ENCODE peak calls at places on chromosomes 1 and 21, in six cellular contexts. Q is left ventricle myocardium inferior; O is IMR-90; M is coronary artery; I is naive thymus-derived CD4-positive, alpha-beta T cell; V is cardiac muscle cell. L is an unnamed sample.

GRCh38 chr1:43711524-43712386 is 4.4 kb downstream of the ST3GAL3 start:
- DNase-seq in Q (no peak), O (peak), M (no peak), I (no peak), V (no peak), L (no peak)

GRCh38 chr1:205580140-205580922 is 51.5 kb downstream of the ELK4 start:
- DNase-seq in Q (no peak), O (no peak), M (no peak), I (no peak), V (no peak), L (no peak)

GRCh38 chr1:92784051-92784638 is 763 bp downstream of the EVI5 start:
- DNase-seq in Q (no peak), O (peak), M (no peak), I (peak), V (peak), L (peak)

GRCh38 chr21:45964649-45965048 is 16.9 kb upstream of the COL6A1 start:
- DNase-seq in Q (no peak), O (no peak), M (no peak), I (no peak), V (no peak), L (no peak)

GRCh38 chr1:41608242-41608641 is 123.8 kb upstream of the EDN2 start:
- DNase-seq in Q (no peak), O (peak), M (no peak), I (no peak), V (no peak), L (no peak)

GRCh38 chr21:46418265-46418946 is 40.3 kb upstream of the DIP2A start:
- DNase-seq in Q (no peak), O (no peak), M (no peak), I (no peak), V (no peak), L (peak)

GRCh38 chr1:23556661-23557470 is 2.4 kb downstream of the ID3 start:
- DNase-seq in Q (no peak), O (peak), M (no peak), I (no peak), V (peak), L (no peak)

GRCh38 chr1:38027201-38028104 is 14.9 kb downstream of the UTP11 start:
- DNase-seq in Q (no peak), O (no peak), M (no peak), I (no peak), V (no peak), L (peak)

GRCh38 chr1:24586970-24587820 is 31.3 kb downstream of the NCMAP start:
- DNase-seq in Q (no peak), O (peak), M (no peak), I (peak), V (peak), L (no peak)

GRCh38 chr1:210250998-210251679 is 18.5 kb downstream of the SERTAD4 start:
- DNase-seq in Q (peak), O (no peak), M (no peak), I (no peak), V (peak), L (peak)

GRCh38 chr1:215276582-215276981 is 194.0 kb downstream of the KCNK2 start:
- DNase-seq in Q (no peak), O (no peak), M (no peak), I (no peak), V (peak), L (no peak)

GRCh38 chr1:61605607-61606321 is 119.2 kb downstream of the TM2D1 start:
- DNase-seq in Q (no peak), O (peak), M (no peak), I (no peak), V (no peak), L (no peak)

GRCh38 chr1:20785907-20786309 is 1.2 kb downstream of the HP1BP3 start:
- DNase-seq in Q (no peak), O (no peak), M (no peak), I (no peak), V (no peak), L (no peak)

GRCh38 chr1:16151200-16151708 is 4.6 kb downstream of the EPHA2 start:
- DNase-seq in Q (no peak), O (peak), M (no peak), I (no peak), V (peak), L (no peak)

GRCh38 chr21:27756191-27756590 is 789.3 kb upstream of the ADAMTS5 start:
- DNase-seq in Q (no peak), O (no peak), M (no peak), I (no peak), V (no peak), L (no peak)

GRCh38 chr1:10178602-10179407 is 31.6 kb upstream of the KIF1B start:
- DNase-seq in Q (no peak), O (no peak), M (no peak), I (no peak), V (no peak), L (no peak)

GRCh38 chr1:231357831-231358354 is 19.8 kb downstream of the SPRTN start:
- DNase-seq in Q (no peak), O (peak), M (no peak), I (peak), V (peak), L (no peak)

GRCh38 chr21:46154155-46154954 is 1.0 kb downstream of the FTCD start:
- DNase-seq in Q (no peak), O (no peak), M (peak), I (no peak), V (no peak), L (peak)

GRCh38 chr1:3242408-3243270 is 173.6 kb downstream of the PRDM16 start:
- DNase-seq in Q (no peak), O (no peak), M (no peak), I (no peak), V (no peak), L (no peak)

GRCh38 chr1:218468707-218469106 is 123.6 kb downstream of the TGFB2 start:
- DNase-seq in Q (no peak), O (no peak), M (no peak), I (no peak), V (no peak), L (no peak)

GRCh38 chr1:34178072-34178471 is 1.4 kb downstream of the C1orf94 start:
- DNase-seq in Q (no peak), O (no peak), M (no peak), I (no peak), V (peak), L (no peak)

GRCh38 chr21:44574457-44575306 is 1.2 kb downstream of the KRTAP10-4 start:
- DNase-seq in Q (no peak), O (no peak), M (no peak), I (no peak), V (no peak), L (peak)

GRCh38 chr1:29550119-29550841 is 314.0 kb downstream of the PTPRU start:
- DNase-seq in Q (no peak), O (no peak), M (peak), I (no peak), V (peak), L (peak)

GRCh38 chr1:156246762-156247459 is 945 bp downstream of the PAQR6 start:
- DNase-seq in Q (no peak), O (no peak), M (no peak), I (no peak), V (no peak), L (no peak)

GRCh38 chr21:26443291-26443690 is 129.8 kb downstream of the CYYR1 start:
- DNase-seq in Q (no peak), O (no peak), M (no peak), I (no peak), V (no peak), L (no peak)

GRCh38 chr1:236568285-236568894 is 35.9 kb downstream of the HEATR1 start:
- DNase-seq in Q (no peak), O (peak), M (no peak), I (no peak), V (no peak), L (no peak)

GRCh38 chr1:22261580-22261979 is 118.7 kb upstream of the WNT4 start:
- DNase-seq in Q (no peak), O (no peak), M (no peak), I (no peak), V (no peak), L (no peak)

GRCh38 chr1:120179420-120180348 is 3.4 kb upstream of the SEC22B start:
- DNase-seq in Q (no peak), O (peak), M (peak), I (no peak), V (peak), L (no peak)

GRCh38 chr1:6510493-6510892 is 19.0 kb upstream of the PLEKHG5 start:
- DNase-seq in Q (no peak), O (no peak), M (no peak), I (no peak), V (no peak), L (no peak)

GRCh38 chr1:62271932-62272728 is 47.1 kb downstream of the KANK4 start:
- DNase-seq in Q (no peak), O (no peak), M (no peak), I (peak), V (no peak), L (no peak)

GRCh38 chr1:217539510-217539909 is 91.4 kb downstream of the GPATCH2 start:
- DNase-seq in Q (no peak), O (no peak), M (no peak), I (no peak), V (no peak), L (no peak)

GRCh38 chr1:184906771-184907170 is 67.5 kb downstream of the NIBAN1 start:
- DNase-seq in Q (no peak), O (peak), M (no peak), I (no peak), V (no peak), L (no peak)

GRCh38 chr1:112388436-112388835 is 7.6 kb upstream of the CTTNBP2NL start:
- DNase-seq in Q (no peak), O (peak), M (no peak), I (no peak), V (no peak), L (no peak)

GRCh38 chr1:12083766-12084165 is 20.7 kb downstream of the TNFRSF8 start:
- DNase-seq in Q (no peak), O (peak), M (no peak), I (no peak), V (no peak), L (no peak)

GRCh38 chr1:30324251-30325084 is 398.9 kb downstream of the MATN1 start:
- DNase-seq in Q (no peak), O (no peak), M (peak), I (no peak), V (no peak), L (no peak)

GRCh38 chr1:37137018-37137417 is 102.7 kb upstream of the GRIK3 start:
- DNase-seq in Q (no peak), O (no peak), M (no peak), I (no peak), V (no peak), L (no peak)

GRCh38 chr1:150972417-150972940 is 2.2 kb downstream of the CERS2 start:
- DNase-seq in Q (no peak), O (no peak), M (no peak), I (no peak), V (no peak), L (no peak)

GRCh38 chr1:212225416-212225815 is 59.8 kb upstream of the PPP2R5A start:
- DNase-seq in Q (no peak), O (no peak), M (no peak), I (peak), V (no peak), L (no peak)

GRCh38 chr1:191674780-191675179 is 483.5 kb upstream of the RGS18 start:
- DNase-seq in Q (no peak), O (no peak), M (no peak), I (no peak), V (no peak), L (no peak)

DNA sequence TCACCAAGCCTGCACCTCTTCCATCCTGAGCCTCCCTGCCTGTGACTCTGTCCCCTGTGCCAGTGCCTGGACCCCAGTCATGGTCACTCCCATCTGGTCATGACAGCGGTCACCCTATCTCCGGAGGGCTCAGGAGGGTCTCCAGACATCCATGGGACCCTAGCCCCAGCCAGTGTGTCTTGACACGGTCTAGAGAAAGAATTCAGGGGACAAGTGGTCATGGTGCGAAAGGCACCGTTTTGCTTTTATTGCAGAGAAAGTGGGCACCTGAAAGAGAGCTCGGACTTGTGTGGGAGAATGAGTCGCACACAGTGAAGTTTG is 4.7 kb upstream of the RIPK4 start:
- DNase-seq in Q (no peak), O (no peak), M (no peak), I (no peak), V (no peak), L (no peak)
- H3K27ac ChIP-seq in Q (no peak), O (no peak), M (no peak), I (no peak), V (no peak), L (no peak)

GRCh38 chr1:116514708-116515525 is 55.9 kb downstream of the CD58 start:
- DNase-seq in Q (no peak), O (no peak), M (no peak), I (peak), V (no peak), L (peak)
- H3K27ac ChIP-seq in Q (peak), O (no peak), M (peak), I (peak), V (no peak), L (peak)

DNA sequence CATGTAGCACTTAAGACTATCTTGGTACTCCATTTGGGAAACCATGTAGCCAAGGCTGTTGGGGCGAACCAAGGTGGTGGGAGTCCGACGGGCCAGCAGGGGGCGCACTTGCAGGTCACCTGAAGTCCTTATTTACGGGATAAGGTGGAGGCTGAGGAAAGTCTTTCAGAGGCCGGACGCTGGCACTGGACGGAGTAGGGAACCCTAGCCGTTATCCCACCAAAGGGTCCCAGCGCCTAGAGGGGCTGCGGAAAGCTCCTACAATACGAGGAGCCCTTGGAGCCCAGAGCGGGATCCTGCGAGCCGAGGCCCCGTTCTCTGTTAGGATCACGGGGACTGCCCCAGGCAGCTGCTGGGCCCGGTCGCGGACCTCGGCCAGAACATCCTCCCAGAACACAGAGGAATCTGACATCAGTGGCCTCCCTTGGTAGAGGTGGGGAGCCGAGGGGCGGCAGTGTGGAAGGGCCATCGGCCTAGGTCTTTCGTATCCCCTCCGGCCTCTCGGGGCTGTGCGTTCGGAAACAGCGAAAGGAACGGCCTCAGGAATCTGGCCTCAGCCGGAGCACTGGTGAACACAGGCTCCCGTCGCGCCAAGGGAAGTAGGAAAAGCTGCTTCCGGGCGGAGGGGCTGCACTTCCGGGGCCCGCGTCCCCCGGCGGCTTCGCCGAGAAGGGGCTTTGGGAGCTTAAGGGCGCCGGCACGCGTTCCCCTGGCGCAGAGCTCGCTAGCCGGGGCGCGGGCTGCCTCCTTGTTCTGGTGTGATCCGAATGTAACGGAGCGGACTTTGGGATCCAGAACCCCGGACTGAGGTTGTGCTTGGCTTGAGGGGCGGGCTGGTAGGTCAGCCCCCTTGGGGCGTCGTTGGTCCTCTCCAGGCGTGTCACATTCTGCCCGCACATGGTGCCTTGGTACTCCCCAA is 29.9 kb upstream of the RPTN start:
- DNase-seq in Q (peak), O (peak), M (no peak), I (peak), V (no peak), L (peak)
- H3K27ac ChIP-seq in Q (peak), O (no peak), M (peak), I (no peak), V (no peak), L (peak)

DNA sequence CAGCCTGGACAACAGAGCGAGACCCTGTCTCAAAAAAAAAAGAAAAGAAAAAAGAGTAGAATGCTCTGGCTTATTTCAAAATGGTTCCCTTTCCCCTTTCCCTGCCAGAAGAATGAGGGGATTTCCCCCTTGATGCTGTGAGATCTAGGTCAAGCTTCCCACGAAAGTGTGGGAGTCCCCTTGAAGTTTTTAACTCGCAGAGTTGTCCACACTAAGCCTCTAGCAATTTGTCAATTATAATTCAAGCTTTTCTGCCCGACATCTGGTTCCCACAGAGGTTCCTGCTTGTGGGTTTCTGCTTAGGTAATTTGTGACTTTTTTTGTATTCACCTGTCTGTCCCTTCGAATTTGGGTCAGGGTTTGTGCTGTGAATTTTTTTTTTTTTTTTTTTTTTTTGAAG is 62.8 kb downstream of the ZFYVE9 start:
- DNase-seq in Q (no peak), O (no peak), M (no peak), I (no peak), V (no peak), L (no peak)
- H3K27ac ChIP-seq in Q (no peak), O (no peak), M (no peak), I (no peak), V (peak), L (no peak)

DNA sequence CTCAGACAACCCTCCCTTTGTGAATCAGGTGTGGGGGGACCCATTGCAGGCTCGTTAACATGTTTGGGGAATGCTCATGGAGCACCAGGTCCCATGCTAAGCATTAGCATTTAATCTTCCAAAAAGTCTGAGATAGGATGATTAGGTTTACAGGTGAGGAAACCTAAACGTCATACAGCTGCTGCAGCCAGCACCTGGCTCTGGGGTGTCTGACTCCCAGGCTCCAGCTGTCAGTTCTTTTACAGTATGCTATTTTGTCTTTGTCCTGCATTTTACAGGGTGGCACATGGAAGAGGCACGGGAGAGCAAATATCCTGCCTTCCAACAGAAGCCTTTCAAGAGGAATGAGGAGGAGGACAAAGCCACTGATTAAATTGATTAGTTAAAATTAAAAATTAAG is 25.9 kb downstream of the TENT5C start:
- DNase-seq in Q (no peak), O (no peak), M (peak), I (no peak), V (no peak), L (no peak)
- H3K27ac ChIP-seq in Q (no peak), O (no peak), M (no peak), I (no peak), V (no peak), L (peak)

DNA sequence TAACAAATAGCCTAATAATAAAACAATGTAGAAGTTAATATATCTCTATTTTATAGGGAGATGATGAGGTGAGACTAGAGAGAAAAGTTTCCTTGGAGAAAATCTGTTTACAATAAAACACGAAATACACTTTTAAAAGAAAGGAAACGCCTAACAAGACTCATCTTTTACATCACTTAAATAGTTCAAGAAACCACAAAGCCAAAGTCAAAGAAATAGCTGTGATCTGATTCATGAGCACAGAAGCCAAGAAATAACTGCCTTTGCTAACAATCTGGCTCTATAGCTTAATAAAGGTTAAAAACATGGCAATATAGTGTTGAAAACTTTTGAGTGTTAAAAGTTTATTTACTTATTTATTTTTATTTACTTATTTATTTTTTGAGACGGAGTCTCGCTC is 61.5 kb downstream of the TOR3A start:
- DNase-seq in Q (no peak), O (peak), M (no peak), I (peak), V (no peak), L (no peak)
- H3K27ac ChIP-seq in Q (peak), O (peak), M (peak), I (peak), V (no peak), L (peak)

GRCh38 chr1:225736651-225737097 is 41.0 kb upstream of the SRP9 start:
- DNase-seq in Q (no peak), O (no peak), M (no peak), I (no peak), V (no peak), L (no peak)
- H3K27ac ChIP-seq in Q (peak), O (peak), M (peak), I (no peak), V (no peak), L (peak)

DNA sequence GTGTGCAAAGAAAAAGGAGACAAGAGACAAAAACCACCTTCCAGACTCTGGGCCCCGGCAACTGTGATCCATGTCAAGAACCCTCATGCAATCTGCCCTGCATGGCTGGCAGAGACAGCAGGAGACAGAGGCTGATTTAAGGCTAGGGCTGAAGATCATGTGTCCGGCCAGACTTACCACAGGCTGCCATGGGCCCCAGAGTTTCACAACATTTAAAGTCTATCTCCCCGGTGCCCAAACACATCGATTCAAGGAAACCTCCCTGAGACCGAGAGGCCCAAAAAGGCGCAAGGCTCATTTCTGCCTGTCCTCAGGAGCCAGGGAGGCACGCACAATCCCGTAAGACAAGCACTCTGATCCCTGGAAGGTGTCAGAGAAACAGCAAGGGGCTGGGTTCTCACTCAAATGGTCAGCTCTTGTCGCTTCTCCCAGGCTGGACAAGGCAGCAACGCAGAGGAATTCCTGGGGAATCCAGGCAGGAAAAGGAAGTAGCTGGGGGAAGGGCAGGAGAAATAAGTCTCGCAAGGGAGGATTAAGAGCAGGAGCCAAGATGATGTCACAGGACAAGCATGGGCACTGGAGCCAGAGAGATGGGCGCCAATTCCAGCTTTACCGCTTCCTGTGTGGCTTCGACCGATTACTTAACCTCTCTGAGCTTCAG is 70.7 kb downstream of the SSBP3 start:
- DNase-seq in Q (peak), O (peak), M (peak), I (no peak), V (no peak), L (no peak)
- H3K27ac ChIP-seq in Q (peak), O (peak), M (peak), I (no peak), V (peak), L (peak)

GRCh38 chr21:28804089-28804670 is 188.5 kb downstream of the LTN1 start:
- DNase-seq in Q (no peak), O (no peak), M (no peak), I (no peak), V (no peak), L (no peak)
- H3K27ac ChIP-seq in Q (peak), O (no peak), M (peak), I (no peak), V (no peak), L (peak)

L was measured in lower lobe of right lung.